ENCODE peak calls at places on chromosomes 6 and 20, in seven cellular contexts. B is suprapubic skin, H is ovary, K is SK-N-SH, D is stomach, C is upper lobe of left lung, T is K562. P is an unnamed sample.

GRCh38 chr20:3405696-3406358 is 1.6 kb downstream of the DNAAF9 start:
- DNase-seq in D (no peak), B (no peak), T (no peak), H (no peak), C (no peak), K (no peak), P (no peak)

GRCh38 chr6:37303091-37303620 is 45.2 kb upstream of the TMEM217 start:
- DNase-seq in T (no peak), H (no peak), K (no peak), C (no peak), B (no peak), D (no peak), P (no peak)

GRCh38 chr6:85459224-85459901 is 9.5 kb downstream of the NT5E start:
- DNase-seq in C (no peak), K (no peak), H (no peak), B (no peak), D (no peak), T (no peak), P (no peak)

GRCh38 chr6:85945454-85946185 is 302.9 kb upstream of the SYNCRIP start:
- DNase-seq in D (no peak), B (no peak), C (no peak), T (no peak), K (no peak), H (no peak), P (no peak)

GRCh38 chr6:503610-504362 is 112.2 kb downstream of the IRF4 start:
- DNase-seq in D (no peak), H (no peak), C (no peak), B (no peak), T (no peak), K (no peak), P (no peak)

GRCh38 chr6:140909156-140909555 is 1223.6 kb upstream of the GJE1 start:
- DNase-seq in T (no peak), C (no peak), D (no peak), H (no peak), B (no peak), K (no peak), P (no peak)

GRCh38 chr6:86942761-86943526 is 5.6 kb downstream of the HTR1E start:
- DNase-seq in B (no peak), C (no peak), D (no peak), H (no peak), T (no peak), K (no peak), P (peak)

GRCh38 chr6:26309731-26310142 is 55.3 kb upstream of the BTN3A2 start:
- DNase-seq in C (no peak), D (no peak), H (no peak), T (peak), B (no peak), K (no peak), P (no peak)

GRCh38 chr20:63121749-63122405 is 94.1 kb downstream of the YTHDF1 start:
- DNase-seq in D (no peak), C (no peak), H (no peak), T (no peak), B (peak), K (no peak), P (no peak)

GRCh38 chr20:55953201-55953600 is 52.1 kb downstream of the CBLN4 start:
- DNase-seq in K (no peak), D (no peak), B (no peak), C (no peak), H (no peak), T (no peak), P (no peak)

GRCh38 chr6:133837801-133838349 is 51.0 kb upstream of the TCF21 start:
- DNase-seq in T (peak), D (peak), B (no peak), K (peak), H (peak), C (peak), P (no peak)

GRCh38 chr6:170516783-170517616 is 36.1 kb downstream of the PSMB1 start:
- DNase-seq in B (no peak), K (peak), H (no peak), T (peak), D (peak), C (peak), P (no peak)

GRCh38 chr6:156348376-156348775 is 428.8 kb upstream of the ARID1B start:
- DNase-seq in K (no peak), C (no peak), H (no peak), T (no peak), B (no peak), D (no peak), P (peak)

GRCh38 chr20:36543187-36544133 is 2.1 kb downstream of the MYL9 start:
- DNase-seq in T (no peak), B (peak), D (no peak), C (peak), K (no peak), H (peak), P (no peak)

GRCh38 chr6:39962831-39963230 is 28.6 kb upstream of the MOCS1 start:
- DNase-seq in C (no peak), B (no peak), T (no peak), H (no peak), D (no peak), K (no peak), P (peak)

GRCh38 chr20:22490287-22491187 is 93.8 kb downstream of the FOXA2 start:
- DNase-seq in C (peak), T (no peak), D (peak), B (no peak), H (no peak), K (no peak), P (peak)
- TF ChIP-seq EP300 in C (no peak), T (no peak), D (no peak), B (no peak), H (no peak), K (no peak), P (no peak)

DNA sequence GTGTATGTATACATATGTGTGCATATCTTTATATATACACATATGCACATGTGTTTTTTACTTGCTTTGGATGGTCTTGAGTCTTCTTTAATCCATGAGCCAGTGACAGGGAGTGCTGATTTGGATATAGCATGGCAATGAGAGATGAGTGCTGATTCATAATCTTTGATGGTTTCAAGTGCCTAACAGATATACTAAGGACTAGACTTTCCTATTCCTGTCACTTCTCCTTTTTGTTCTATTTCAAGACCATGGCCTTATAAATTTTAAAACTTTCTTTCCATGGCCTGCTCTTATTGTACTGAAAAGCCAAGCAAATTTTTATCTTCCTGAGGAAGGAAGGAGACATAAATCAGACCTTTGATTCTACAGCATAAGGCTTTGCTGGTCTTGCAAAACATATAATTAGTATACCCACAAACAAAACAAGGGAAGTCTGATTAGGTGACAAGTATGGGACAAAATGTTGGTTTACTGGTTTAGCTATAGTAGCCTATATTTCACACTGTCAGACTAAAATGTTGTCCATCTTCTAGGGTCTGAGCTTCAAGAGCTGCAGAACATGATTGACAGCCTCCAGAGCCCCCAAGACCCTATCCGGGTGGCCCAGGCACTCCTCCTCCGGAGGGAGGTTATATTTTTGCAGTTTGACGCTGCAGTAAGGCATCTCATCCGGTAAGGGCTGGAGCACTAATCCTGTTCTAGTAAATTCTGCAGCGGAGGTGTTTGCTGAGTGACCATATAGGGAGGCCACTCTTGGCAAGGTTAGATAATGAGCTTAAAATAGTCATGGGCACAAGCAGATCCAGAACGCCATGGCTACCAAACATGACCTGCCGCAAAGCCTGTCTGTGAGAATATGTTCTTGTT is 82.3 kb downstream of the CD164 start:
- DNase-seq in T (peak), D (peak), B (no peak), C (no peak), H (no peak), K (no peak), P (no peak)
- TF ChIP-seq EP300 in T (no peak), D (peak), B (no peak), C (no peak), H (no peak), K (no peak), P (peak)

GRCh38 chr6:108294297-108294786 is 512 bp upstream of the AFG1L start:
- DNase-seq in C (no peak), T (no peak), D (no peak), B (no peak), K (peak), H (no peak), P (no peak)

GRCh38 chr6:108295676-108296075 is 822 bp downstream of the AFG1L start:
- DNase-seq in B (no peak), H (no peak), T (no peak), C (no peak), D (no peak), K (no peak), P (peak)

GRCh38 chr6:108293527-108294296 is 1.1 kb upstream of the AFG1L start:
- DNase-seq in B (no peak), T (no peak), D (no peak), K (no peak), C (no peak), H (peak), P (peak)

DNA sequence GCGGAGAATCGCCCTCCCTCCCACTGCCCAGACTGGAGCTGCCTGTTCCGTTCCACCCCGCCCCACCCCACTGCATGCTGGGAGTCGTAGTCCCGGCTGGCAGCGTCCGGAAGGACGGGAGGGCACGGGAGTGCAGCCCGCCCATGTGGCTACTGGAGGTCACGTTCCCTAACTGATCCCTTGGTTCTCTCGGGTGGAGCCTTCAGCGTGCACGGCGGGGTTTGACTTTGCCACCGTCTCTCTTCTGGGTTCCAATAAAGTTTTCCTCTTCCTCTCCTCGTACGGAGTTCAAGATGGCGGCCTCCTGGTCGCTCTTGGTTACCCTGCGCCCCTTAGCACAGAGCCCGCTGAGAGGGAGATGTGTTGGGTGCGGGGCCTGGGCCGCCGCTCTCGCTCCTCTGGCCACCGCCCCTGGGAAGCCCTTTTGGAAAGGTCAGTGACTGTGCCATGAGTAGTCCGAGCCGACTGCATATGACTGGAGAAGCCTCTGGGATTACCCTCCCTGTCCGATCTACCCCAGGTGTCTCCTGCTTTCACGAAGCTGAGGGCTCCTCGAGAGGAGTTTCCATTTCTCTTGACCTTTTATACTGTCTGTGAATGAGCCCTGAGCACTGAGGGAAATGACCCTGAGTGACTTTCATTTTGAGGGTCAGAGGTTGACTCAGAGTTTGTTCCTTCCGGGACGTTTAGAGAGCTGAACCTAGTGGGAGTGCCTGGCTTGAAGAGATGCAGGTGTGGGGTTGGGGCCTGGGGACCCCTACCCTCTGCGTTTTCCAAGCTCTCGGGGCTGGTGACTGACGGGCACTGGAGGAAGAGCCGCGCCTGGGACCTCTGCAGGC is at the start of gene AFG1L:
- DNase-seq in T (peak), H (peak), D (peak), C (peak), K (peak), B (peak), P (peak)
- TF ChIP-seq EP300 in T (peak), H (no peak), D (no peak), C (peak), K (no peak), B (no peak), P (no peak)

GRCh38 chr6:18454446-18454845 is 67.3 kb downstream of the RNF144B start:
- DNase-seq in T (no peak), K (no peak), H (no peak), D (no peak), B (no peak), C (no peak), P (no peak)
- TF ChIP-seq EP300 in T (no peak), K (no peak), H (no peak), D (no peak), B (no peak), C (no peak), P (no peak)

GRCh38 chr20:32823737-32824588 is 4.2 kb downstream of the MAPRE1 start:
- DNase-seq in T (no peak), B (no peak), C (no peak), D (no peak), H (no peak), K (no peak), P (no peak)
- TF ChIP-seq EP300 in T (no peak), B (no peak), C (no peak), D (no peak), H (no peak), K (no peak), P (no peak)

GRCh38 chr6:10555625-10556309 is 34.6 kb downstream of the GCNT2 start:
- DNase-seq in H (no peak), B (peak), D (peak), T (no peak), K (peak), C (peak), P (peak)
- TF ChIP-seq EP300 in H (no peak), B (no peak), D (no peak), T (no peak), K (no peak), C (no peak), P (no peak)

GRCh38 chr6:45827952-45828530 is 187.6 kb downstream of the CLIC5 start:
- DNase-seq in C (no peak), B (no peak), T (no peak), K (no peak), H (no peak), D (no peak), P (no peak)
- TF ChIP-seq EP300 in C (no peak), B (no peak), T (no peak), K (no peak), H (no peak), D (no peak), P (no peak)

DNA sequence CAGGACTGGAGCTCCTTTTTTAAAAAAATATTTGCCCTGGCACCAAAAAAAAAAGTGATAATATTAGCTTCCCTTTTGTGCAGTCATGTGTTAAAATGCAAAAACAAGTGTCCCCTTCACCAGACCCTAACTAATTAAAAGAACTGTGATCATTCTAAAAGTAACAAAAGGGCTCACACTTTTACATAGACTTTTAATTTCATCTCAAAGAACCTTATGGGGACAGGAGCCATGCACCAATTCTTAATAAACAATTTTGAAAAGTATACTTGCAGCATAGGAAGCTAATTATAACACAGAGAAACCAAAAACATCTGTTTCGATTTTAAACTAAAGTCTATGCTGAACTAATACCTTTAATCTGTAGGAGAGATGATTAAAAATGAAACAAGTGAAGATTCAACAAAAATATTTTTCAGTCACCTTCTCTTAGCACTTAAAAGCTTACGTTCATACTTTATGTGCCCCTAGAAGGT is 17.3 kb downstream of the STX7 start:
- DNase-seq in D (no peak), K (no peak), B (no peak), H (no peak), T (no peak), C (no peak), P (no peak)
- TF ChIP-seq EP300 in D (no peak), K (no peak), B (no peak), H (no peak), T (no peak), C (no peak), P (no peak)

GRCh38 chr6:7590918-7591302 is 912 bp downstream of the SNRNP48 start:
- DNase-seq in K (peak), H (no peak), T (peak), D (no peak), C (peak), B (no peak), P (no peak)

GRCh38 chr6:7591770-7592169 is 1.8 kb downstream of the SNRNP48 start:
- DNase-seq in K (no peak), C (no peak), H (no peak), T (no peak), B (no peak), D (no peak), P (no peak)

GRCh38 chr6:7587631-7588100 is 2.3 kb upstream of the SNRNP48 start:
- DNase-seq in C (no peak), D (no peak), K (no peak), H (no peak), T (no peak), B (no peak), P (no peak)

GRCh38 chr6:7589221-7589620 is 777 bp upstream of the SNRNP48 start:
- DNase-seq in H (no peak), C (no peak), T (no peak), B (no peak), K (no peak), D (no peak), P (no peak)

GRCh38 chr6:7589949-7590917 is at the start of gene SNRNP48:
- DNase-seq in K (peak), B (peak), H (peak), T (peak), D (peak), C (peak), P (peak)
- TF ChIP-seq EP300 in K (no peak), B (no peak), H (no peak), T (no peak), D (no peak), C (no peak), P (no peak)

P was measured in esophagus muscularis mucosa.